ENCODE peak calls at places on chromosomes 1 and 21, in eight cellular contexts. K is GM23248; M is CD4-positive, alpha-beta memory T cell; V is osteoblast; E is CD8-positive, alpha-beta T cell; C is upper lobe of right lung; Q is mesendoderm; O is upper lobe of left lung. F is an unnamed sample.

GRCh38 chr1:87151500-87152421 is 176.9 kb upstream of the LMO4 start:
- DNase-seq in C (peak; percentile 85), E (no peak), M (no peak), O (peak; percentile 88), Q (peak; percentile 85), K (no peak), V (peak; percentile 93), F (peak; percentile 76)

GRCh38 chr1:246210751-246211150 is 296.3 kb downstream of the SMYD3 start:
- DNase-seq in O (no peak), Q (peak; percentile 78), K (no peak), E (no peak), M (no peak), C (no peak), V (no peak), F (no peak)

GRCh38 chr1:2180297-2181245 is 14.0 kb downstream of the FAAP20 start:
- DNase-seq in V (peak; percentile 92), C (no peak), O (peak; percentile 83), M (no peak), Q (no peak), K (peak; percentile 64), E (no peak), F (no peak)

GRCh38 chr1:178864326-178864725 is 6.6 kb downstream of the ANGPTL1 start:
- DNase-seq in V (no peak), E (no peak), M (no peak), C (no peak), Q (no peak), K (peak; percentile 62), O (no peak), F (no peak)

GRCh38 chr1:38585038-38585420 is 274.5 kb downstream of the RRAGC start:
- DNase-seq in Q (no peak), M (no peak), V (no peak), E (no peak), C (no peak), O (no peak), K (no peak), F (no peak)

GRCh38 chr1:168918860-168919741 is 187.4 kb upstream of the ATP1B1 start:
- DNase-seq in Q (peak; percentile 27), E (no peak), O (no peak), M (no peak), V (no peak), C (no peak), K (no peak), F (no peak)

GRCh38 chr1:172821609-172822274 is 162.8 kb downstream of the FASLG start:
- DNase-seq in C (no peak), V (peak; percentile 37), K (peak; percentile 65), Q (no peak), M (no peak), O (no peak), E (no peak), F (no peak)

GRCh38 chr21:23534833-23535232 is 2072.4 kb downstream of the MRPL39 start:
- DNase-seq in K (no peak), M (no peak), Q (no peak), C (no peak), E (no peak), O (no peak), V (no peak), F (no peak)

GRCh38 chr1:177817969-177818872 is 151.6 kb downstream of the SEC16B start:
- DNase-seq in E (no peak), Q (no peak), V (peak; percentile 38), K (no peak), C (no peak), O (no peak), M (no peak), F (no peak)

GRCh38 chr1:56575865-56576264 is 3.5 kb downstream of the PLPP3 start:
- DNase-seq in E (no peak), K (peak; percentile 10), Q (no peak), C (no peak), O (no peak), V (no peak), M (no peak), F (no peak)

GRCh38 chr21:28213221-28213620 is 779.5 kb downstream of the LTN1 start:
- DNase-seq in M (no peak), K (peak; percentile 37), O (no peak), E (no peak), V (no peak), Q (no peak), C (no peak), F (no peak)

GRCh38 chr1:55402117-55402516 is 187.0 kb upstream of the USP24 start:
- DNase-seq in V (peak; percentile 86), Q (no peak), M (no peak), C (no peak), K (peak; percentile 88), O (no peak), E (no peak), F (no peak)

GRCh38 chr1:39625462-39626273 is 13.8 kb downstream of the HEYL start:
- DNase-seq in M (no peak), Q (no peak), O (peak; percentile 52), K (peak; percentile 72), V (peak; percentile 91), E (no peak), C (peak; percentile 73), F (no peak)

DNA sequence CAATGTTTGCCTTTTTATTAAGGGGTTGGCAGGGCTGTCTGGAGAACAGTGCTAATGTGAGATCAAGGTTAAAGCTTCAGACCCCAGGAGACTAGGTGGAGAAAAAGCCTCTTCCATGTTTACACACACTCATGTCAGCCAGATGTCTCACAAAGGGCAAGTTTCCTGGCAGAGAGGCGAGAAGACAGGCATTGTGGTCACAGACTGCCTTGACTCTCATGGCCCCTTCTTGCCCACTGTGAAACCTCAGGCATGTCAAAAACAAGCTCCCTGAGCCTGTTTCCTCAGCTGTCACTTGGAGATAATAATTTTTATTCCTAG is 120.5 kb upstream of the RAVER2 start:
- DNase-seq in O (no peak), E (no peak), Q (no peak), M (no peak), C (no peak), K (peak; percentile 57), V (no peak), F (no peak)
- H3K27ac ChIP-seq in O (no peak overlapping the region), E (no peak overlapping the region), Q (no peak overlapping the region), M (no peak overlapping the region), C (no peak overlapping the region), K (no peak overlapping the region), V (no peak overlapping the region), F (no peak overlapping the region)

DNA sequence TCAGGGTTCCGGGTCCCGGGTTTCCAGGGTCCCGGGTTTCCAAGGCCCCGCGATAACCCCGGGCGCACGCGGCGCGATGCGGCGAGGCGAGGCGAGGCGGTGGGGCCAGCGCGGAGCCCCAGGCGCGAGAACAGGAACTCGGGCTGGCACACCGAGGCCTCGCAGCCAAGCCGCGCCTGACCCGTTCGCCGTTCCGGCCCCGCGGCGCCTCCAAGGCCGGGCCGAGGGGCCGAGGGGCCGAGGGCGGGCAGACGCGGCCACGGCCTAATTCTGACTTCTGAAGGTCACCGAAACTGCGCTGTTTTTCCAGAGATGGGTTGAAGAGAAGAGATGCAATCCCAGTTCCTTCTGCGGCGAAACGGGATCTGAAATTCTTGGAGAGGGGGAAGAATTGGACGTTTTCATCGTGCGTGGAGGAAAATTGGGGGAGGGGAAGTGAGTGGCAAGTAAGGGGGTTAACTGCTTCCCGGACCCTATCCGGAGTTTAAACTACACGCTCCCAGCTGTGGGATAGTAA is 8.3 kb downstream of the TBX15 start:
- DNase-seq in O (peak; percentile 79), E (no peak), C (no peak), V (no peak), M (no peak), K (peak; percentile 66), Q (peak; percentile 39), F (no peak)
- H3K27me3 ChIP-seq in O (peaks cover 35% of the 10 kb centered on the region), E (peaks cover 11% of the 10 kb centered on the region), C (peaks cover 90% of the 10 kb centered on the region), V (no peaks in the 10 kb centered on the region), M (peaks cover 33% of the 10 kb centered on the region), K (no peaks in the 10 kb centered on the region), Q (peaks cover 60% of the 10 kb centered on the region), F (no peaks in the 10 kb centered on the region)

GRCh38 chr1:24095140-24095859 is 16.6 kb downstream of the MYOM3 start:
- DNase-seq in C (no peak), E (no peak), K (no peak), Q (no peak), O (no peak), M (no peak), V (no peak), F (no peak)

GRCh38 chr1:24094554-24094953 is 17.4 kb downstream of the MYOM3 start:
- DNase-seq in M (no peak), Q (peak; percentile 12), V (peak; percentile 53), O (no peak), E (no peak), K (no peak), C (no peak), F (no peak)

GRCh38 chr1:24092979-24093378 is 19.0 kb downstream of the MYOM3 start:
- DNase-seq in C (no peak), E (no peak), K (no peak), V (no peak), O (no peak), M (no peak), Q (no peak), F (no peak)

GRCh38 chr1:24091971-24092482 is 19.9 kb downstream of the MYOM3 start:
- DNase-seq in E (no peak), V (peak; percentile 54), M (no peak), C (no peak), K (peak; percentile 20), O (no peak), Q (no peak), F (no peak)

GRCh38 chr1:24093762-24094161 is 18.2 kb downstream of the MYOM3 start:
- DNase-seq in K (no peak), Q (no peak), M (no peak), V (no peak), E (no peak), C (no peak), O (no peak), F (no peak)
- H3K36me3 ChIP-seq in K (no peaks in the 10 kb centered on the region), Q (no peaks in the 10 kb centered on the region), M (no peaks in the 10 kb centered on the region), V (no peaks in the 10 kb centered on the region), E (no peaks in the 10 kb centered on the region), C (no peaks in the 10 kb centered on the region), O (no peaks in the 10 kb centered on the region), F (no peaks in the 10 kb centered on the region)

GRCh38 chr1:58715108-58715507 is 15.2 kb upstream of the MYSM1 start:
- DNase-seq in Q (no peak), E (no peak), V (no peak), C (no peak), O (no peak), M (no peak), K (no peak), F (no peak)

GRCh38 chr1:58720680-58721079 is 20.8 kb upstream of the MYSM1 start:
- DNase-seq in M (no peak), V (no peak), K (peak; percentile 81), E (no peak), O (no peak), Q (no peak), C (no peak), F (no peak)

GRCh38 chr1:58721247-58721820 is 21.5 kb upstream of the MYSM1 start:
- DNase-seq in Q (no peak), C (no peak), M (no peak), E (no peak), K (peak; percentile 56), V (no peak), O (no peak), F (no peak)

GRCh38 chr1:58718435-58718834 is 18.6 kb upstream of the MYSM1 start:
- DNase-seq in O (no peak), Q (no peak), M (peak; percentile 15), C (no peak), E (no peak), V (no peak), K (peak; percentile 18), F (no peak)

DNA sequence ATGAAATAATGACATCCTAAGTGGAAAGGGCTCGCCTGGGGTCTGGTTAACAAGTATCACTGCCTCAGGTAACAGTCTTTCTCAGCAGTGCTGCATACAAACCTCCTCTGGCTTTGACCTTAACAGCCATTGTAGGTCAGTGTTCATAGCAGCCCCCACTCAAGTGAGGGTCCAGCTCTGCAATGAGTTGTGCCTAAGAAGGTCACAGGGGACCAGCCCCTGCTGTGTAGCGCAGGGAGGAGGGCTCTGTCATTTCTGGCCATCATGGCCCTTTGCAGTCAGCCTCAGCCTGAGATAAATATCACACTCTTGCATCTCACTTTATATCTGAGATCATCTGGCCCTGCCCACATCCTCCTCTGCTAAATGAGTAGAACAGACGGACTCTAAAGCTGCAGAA is 18.1 kb upstream of the MYSM1 start:
- DNase-seq in C (no peak), O (no peak), Q (no peak), K (peak; percentile 28), E (peak; percentile 15), M (peak; percentile 25), V (no peak), F (no peak)
- H3K27ac ChIP-seq in C (peak overlapping the region; percentile 24), O (peak overlapping the region; percentile 78), Q (no peak overlapping the region), K (no peak overlapping the region), E (peak overlapping the region; percentile 6), M (peak overlapping the region; percentile 32), V (no peak overlapping the region), F (no peak overlapping the region)